ENCODE peak calls at places on chromosomes 12 and 14, in seven cellular contexts. One of them, this sample, is unnamed.

GRCh38 chr12:123532021-123532420 is 1.5 kb downstream of the RILPL1 start:
- DNase-seq in GM23338: no peak
- DNase-seq in OCI-LY7: peak; percentile 65
- DNase-seq in MM.1S: peak; percentile 23
- DNase-seq in PC-3: no peak
- DNase-seq in HCT116: no peak
- DNase-seq in GM23248: peak; percentile 43
- DNase-seq in this sample: no peak

GRCh38 chr12:89309452-89309802 is 42.9 kb downstream of the DUSP6 start:
- DNase-seq in GM23338: no peak
- DNase-seq in OCI-LY7: no peak
- DNase-seq in MM.1S: no peak
- DNase-seq in PC-3: no peak
- DNase-seq in HCT116: no peak
- DNase-seq in GM23248: no peak
- DNase-seq in this sample: no peak

GRCh38 chr12:91778091-91778819 is 367.4 kb downstream of the BTG1 start:
- DNase-seq in GM23338: no peak
- DNase-seq in OCI-LY7: peak; percentile 6
- DNase-seq in MM.1S: peak; percentile 66
- DNase-seq in PC-3: no peak
- DNase-seq in HCT116: peak; percentile 26
- DNase-seq in GM23248: peak; percentile 20
- DNase-seq in this sample: no peak

GRCh38 chr14:99505089-99505488 is 23.9 kb downstream of the CCNK start:
- DNase-seq in GM23338: no peak
- DNase-seq in OCI-LY7: no peak
- DNase-seq in MM.1S: no peak
- DNase-seq in PC-3: no peak
- DNase-seq in HCT116: no peak
- DNase-seq in GM23248: no peak
- DNase-seq in this sample: no peak

GRCh38 chr12:107415066-107415465 is 270.5 kb upstream of the PWP1 start:
- DNase-seq in GM23338: no peak
- DNase-seq in OCI-LY7: no peak
- DNase-seq in MM.1S: no peak
- DNase-seq in PC-3: peak; percentile 83
- DNase-seq in HCT116: no peak
- DNase-seq in GM23248: peak; percentile 89
- DNase-seq in this sample: no peak

GRCh38 chr14:102949801-102950451 is 27.5 kb downstream of the AMN start:
- DNase-seq in GM23338: no peak
- DNase-seq in OCI-LY7: no peak
- DNase-seq in MM.1S: no peak
- DNase-seq in PC-3: peak; percentile 21
- DNase-seq in HCT116: no peak
- DNase-seq in GM23248: peak; percentile 25
- DNase-seq in this sample: no peak

GRCh38 chr14:62745496-62745895 is 299.8 kb downstream of the KCNH5 start:
- DNase-seq in GM23338: no peak
- DNase-seq in OCI-LY7: no peak
- DNase-seq in MM.1S: no peak
- DNase-seq in PC-3: peak; percentile 9
- DNase-seq in HCT116: no peak
- DNase-seq in GM23248: no peak
- DNase-seq in this sample: no peak

GRCh38 chr12:24480766-24481449 is 468.0 kb downstream of the BCAT1 start:
- DNase-seq in GM23338: no peak
- DNase-seq in OCI-LY7: no peak
- DNase-seq in MM.1S: no peak
- DNase-seq in PC-3: no peak
- DNase-seq in HCT116: no peak
- DNase-seq in GM23248: no peak
- DNase-seq in this sample: no peak

GRCh38 chr12:66160704-66161103 is 9.1 kb downstream of the TMBIM4 start:
- DNase-seq in GM23338: peak; percentile 2
- DNase-seq in OCI-LY7: no peak
- DNase-seq in MM.1S: no peak
- DNase-seq in PC-3: no peak
- DNase-seq in HCT116: no peak
- DNase-seq in GM23248: no peak
- DNase-seq in this sample: no peak

GRCh38 chr12:51886021-51886710 is 1.7 kb upstream of the ANKRD33 start:
- DNase-seq in GM23338: peak; percentile 46
- DNase-seq in OCI-LY7: peak; percentile 73
- DNase-seq in MM.1S: peak; percentile 78
- DNase-seq in PC-3: peak; percentile 83
- DNase-seq in HCT116: no peak
- DNase-seq in GM23248: peak; percentile 97
- DNase-seq in this sample: no peak

GRCh38 chr12:29334911-29335310 is 46.1 kb downstream of the ERGIC2 start:
- DNase-seq in GM23338: no peak
- DNase-seq in OCI-LY7: no peak
- DNase-seq in MM.1S: no peak
- DNase-seq in PC-3: no peak
- DNase-seq in HCT116: no peak
- DNase-seq in GM23248: peak; percentile 27
- DNase-seq in this sample: no peak

GRCh38 chr12:21521541-21521940 is 4.6 kb upstream of the SPX start:
- DNase-seq in GM23338: no peak
- DNase-seq in OCI-LY7: no peak
- DNase-seq in MM.1S: no peak
- DNase-seq in PC-3: no peak
- DNase-seq in HCT116: no peak
- DNase-seq in GM23248: no peak
- DNase-seq in this sample: no peak

GRCh38 chr14:93430889-93431670 is at the start of gene UNC79:
- DNase-seq in GM23338: peak; percentile 86
- DNase-seq in OCI-LY7: no peak
- DNase-seq in MM.1S: no peak
- DNase-seq in PC-3: no peak
- DNase-seq in HCT116: no peak
- DNase-seq in GM23248: peak; percentile 40
- DNase-seq in this sample: peak; percentile 80

GRCh38 chr14:68199465-68200145 is 380.0 kb downstream of the RAD51B start:
- DNase-seq in GM23338: peak; percentile 60
- DNase-seq in OCI-LY7: no peak
- DNase-seq in MM.1S: no peak
- DNase-seq in PC-3: no peak
- DNase-seq in HCT116: no peak
- DNase-seq in GM23248: no peak
- DNase-seq in this sample: no peak

GRCh38 chr12:27898022-27898421 is 74.5 kb downstream of the PTHLH start:
- DNase-seq in GM23338: no peak
- DNase-seq in OCI-LY7: no peak
- DNase-seq in MM.1S: no peak
- DNase-seq in PC-3: no peak
- DNase-seq in HCT116: no peak
- DNase-seq in GM23248: peak; percentile 34
- DNase-seq in this sample: no peak

GRCh38 chr12:68031881-68032739 is 42.9 kb downstream of the IFNG-AS1 start:
- DNase-seq in GM23338: no peak
- DNase-seq in OCI-LY7: no peak
- DNase-seq in MM.1S: no peak
- DNase-seq in PC-3: no peak
- DNase-seq in HCT116: no peak
- DNase-seq in GM23248: no peak
- DNase-seq in this sample: no peak

GRCh38 chr12:64706366-64706765 is 52.8 kb downstream of the GNS start:
- DNase-seq in GM23338: no peak
- DNase-seq in OCI-LY7: no peak
- DNase-seq in MM.1S: no peak
- DNase-seq in PC-3: no peak
- DNase-seq in HCT116: no peak
- DNase-seq in GM23248: no peak
- DNase-seq in this sample: peak; percentile 27

GRCh38 chr12:98955284-98955683 is 310.2 kb downstream of the APAF1 start:
- DNase-seq in GM23338: peak; percentile 86
- DNase-seq in OCI-LY7: peak; percentile 49
- DNase-seq in MM.1S: peak; percentile 54
- DNase-seq in PC-3: peak; percentile 65
- DNase-seq in HCT116: peak; percentile 27
- DNase-seq in GM23248: peak; percentile 25
- DNase-seq in this sample: peak; percentile 18

GRCh38 chr14:87811246-87811645 is 181.7 kb downstream of the GALC start:
- DNase-seq in GM23338: no peak
- DNase-seq in OCI-LY7: no peak
- DNase-seq in MM.1S: no peak
- DNase-seq in PC-3: no peak
- DNase-seq in HCT116: no peak
- DNase-seq in GM23248: no peak
- DNase-seq in this sample: no peak

GRCh38 chr12:10301103-10301502 is 6.6 kb upstream of the KLRD1 start:
- DNase-seq in GM23338: no peak
- DNase-seq in OCI-LY7: no peak
- DNase-seq in MM.1S: no peak
- DNase-seq in PC-3: peak; percentile 38
- DNase-seq in HCT116: no peak
- DNase-seq in GM23248: peak; percentile 9
- DNase-seq in this sample: no peak

GRCh38 chr14:98234208-98234607 is 1037.8 kb downstream of the BCL11B start:
- DNase-seq in GM23338: no peak
- DNase-seq in OCI-LY7: no peak
- DNase-seq in MM.1S: no peak
- DNase-seq in PC-3: peak; percentile 4
- DNase-seq in HCT116: no peak
- DNase-seq in GM23248: peak; percentile 14
- DNase-seq in this sample: no peak

GRCh38 chr14:68363841-68364711 is 428.8 kb downstream of the ZFP36L1 start:
- DNase-seq in GM23338: peak; percentile 85
- DNase-seq in OCI-LY7: no peak
- DNase-seq in MM.1S: no peak
- DNase-seq in PC-3: no peak
- DNase-seq in HCT116: no peak
- DNase-seq in GM23248: peak; percentile 31
- DNase-seq in this sample: no peak

GRCh38 chr12:57216931-57217871 is 607 bp downstream of the NXPH4 start:
- DNase-seq in GM23338: peak; percentile 53
- DNase-seq in OCI-LY7: peak; percentile 18
- DNase-seq in MM.1S: no peak
- DNase-seq in PC-3: peak; percentile 41
- DNase-seq in HCT116: no peak
- DNase-seq in GM23248: peak; percentile 63
- DNase-seq in this sample: peak; percentile 56

GRCh38 chr12:54232790-54233189 is 44.0 kb upstream of the SMUG1 start:
- DNase-seq in GM23338: peak; percentile 81
- DNase-seq in OCI-LY7: no peak
- DNase-seq in MM.1S: no peak
- DNase-seq in PC-3: no peak
- DNase-seq in HCT116: no peak
- DNase-seq in GM23248: peak; percentile 58
- DNase-seq in this sample: no peak

GRCh38 chr14:24068711-24069410 is 2.5 kb upstream of the CPNE6 start:
- DNase-seq in GM23338: no peak
- DNase-seq in OCI-LY7: no peak
- DNase-seq in MM.1S: no peak
- DNase-seq in PC-3: no peak
- DNase-seq in HCT116: no peak
- DNase-seq in GM23248: no peak
- DNase-seq in this sample: no peak

GRCh38 chr14:85466678-85467077 is 63.3 kb upstream of the FLRT2 start:
- DNase-seq in GM23338: no peak
- DNase-seq in OCI-LY7: no peak
- DNase-seq in MM.1S: no peak
- DNase-seq in PC-3: peak; percentile 15
- DNase-seq in HCT116: no peak
- DNase-seq in GM23248: peak; percentile 46
- DNase-seq in this sample: no peak

GRCh38 chr14:72582582-72582981 is 311.3 kb downstream of the DPF3 start:
- DNase-seq in GM23338: no peak
- DNase-seq in OCI-LY7: no peak
- DNase-seq in MM.1S: no peak
- DNase-seq in PC-3: no peak
- DNase-seq in HCT116: no peak
- DNase-seq in GM23248: no peak
- DNase-seq in this sample: no peak

GRCh38 chr12:90460681-90461080 is 494.3 kb downstream of the CCER1 start:
- DNase-seq in GM23338: no peak
- DNase-seq in OCI-LY7: no peak
- DNase-seq in MM.1S: no peak
- DNase-seq in PC-3: no peak
- DNase-seq in HCT116: no peak
- DNase-seq in GM23248: peak; percentile 15
- DNase-seq in this sample: no peak

GRCh38 chr12:79555006-79555925 is 135.5 kb downstream of the PAWR start:
- DNase-seq in GM23338: peak; percentile 44
- DNase-seq in OCI-LY7: peak; percentile 31
- DNase-seq in MM.1S: no peak
- DNase-seq in PC-3: peak; percentile 77
- DNase-seq in HCT116: peak; percentile 26
- DNase-seq in GM23248: peak; percentile 67
- DNase-seq in this sample: peak; percentile 36

GRCh38 chr14:74552623-74553022 is 59.1 kb downstream of the ISCA2 start:
- DNase-seq in GM23338: no peak
- DNase-seq in OCI-LY7: no peak
- DNase-seq in MM.1S: no peak
- DNase-seq in PC-3: no peak
- DNase-seq in HCT116: no peak
- DNase-seq in GM23248: peak; percentile 82
- DNase-seq in this sample: peak; percentile 94
- TF ChIP-seq EZH2phosphoT487 in GM23338: no peak
- TF ChIP-seq EZH2phosphoT487 in OCI-LY7: no peak
- TF ChIP-seq EZH2phosphoT487 in MM.1S: no peak
- TF ChIP-seq EZH2phosphoT487 in PC-3: no peak
- TF ChIP-seq EZH2phosphoT487 in HCT116: no peak
- TF ChIP-seq EZH2phosphoT487 in GM23248: no peak
- TF ChIP-seq EZH2phosphoT487 in this sample: no peak

DNA sequence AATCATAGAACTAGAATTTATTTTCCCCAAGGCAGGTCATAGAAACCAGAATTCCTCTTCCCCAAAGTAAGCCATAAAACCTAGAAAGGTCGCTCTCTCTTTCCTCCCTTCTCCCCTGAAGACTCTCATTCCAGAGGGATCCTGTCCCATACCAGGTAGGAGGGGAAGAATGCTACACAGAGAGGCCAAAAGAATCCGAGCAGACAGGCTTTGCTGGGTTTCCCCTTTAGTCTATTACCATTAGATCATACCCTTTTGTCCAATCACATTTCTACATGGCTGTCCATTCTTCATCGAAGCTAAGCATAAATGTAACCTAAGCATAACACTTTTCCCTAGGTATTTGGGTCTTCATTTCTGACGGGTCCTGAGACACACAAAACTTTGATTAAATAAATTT is 204.5 kb downstream of the SPTSSA start:
- DNase-seq in GM23338: no peak
- DNase-seq in OCI-LY7: no peak
- DNase-seq in MM.1S: no peak
- DNase-seq in PC-3: peak; percentile 52
- DNase-seq in HCT116: no peak
- DNase-seq in GM23248: no peak
- DNase-seq in this sample: no peak
- TF ChIP-seq EZH2phosphoT487 in GM23338: no peak
- TF ChIP-seq EZH2phosphoT487 in OCI-LY7: no peak
- TF ChIP-seq EZH2phosphoT487 in MM.1S: no peak
- TF ChIP-seq EZH2phosphoT487 in PC-3: no peak
- TF ChIP-seq EZH2phosphoT487 in HCT116: no peak
- TF ChIP-seq EZH2phosphoT487 in GM23248: no peak
- TF ChIP-seq EZH2phosphoT487 in this sample: no peak

GRCh38 chr14:58533417-58533816 is 104.3 kb upstream of the DACT1 start:
- DNase-seq in GM23338: no peak
- DNase-seq in OCI-LY7: no peak
- DNase-seq in MM.1S: no peak
- DNase-seq in PC-3: no peak
- DNase-seq in HCT116: no peak
- DNase-seq in GM23248: peak; percentile 1
- DNase-seq in this sample: peak; percentile 63
- TF ChIP-seq EZH2phosphoT487 in GM23338: no peak
- TF ChIP-seq EZH2phosphoT487 in OCI-LY7: no peak
- TF ChIP-seq EZH2phosphoT487 in MM.1S: no peak
- TF ChIP-seq EZH2phosphoT487 in PC-3: no peak
- TF ChIP-seq EZH2phosphoT487 in HCT116: no peak
- TF ChIP-seq EZH2phosphoT487 in GM23248: no peak
- TF ChIP-seq EZH2phosphoT487 in this sample: no peak

GRCh38 chr14:38490273-38490672 is 234.4 kb upstream of the CLEC14A start:
- DNase-seq in GM23338: no peak
- DNase-seq in OCI-LY7: no peak
- DNase-seq in MM.1S: no peak
- DNase-seq in PC-3: no peak
- DNase-seq in HCT116: no peak
- DNase-seq in GM23248: no peak
- DNase-seq in this sample: no peak
- TF ChIP-seq EZH2phosphoT487 in GM23338: no peak
- TF ChIP-seq EZH2phosphoT487 in OCI-LY7: no peak
- TF ChIP-seq EZH2phosphoT487 in MM.1S: no peak
- TF ChIP-seq EZH2phosphoT487 in PC-3: no peak
- TF ChIP-seq EZH2phosphoT487 in HCT116: no peak
- TF ChIP-seq EZH2phosphoT487 in GM23248: no peak
- TF ChIP-seq EZH2phosphoT487 in this sample: no peak

This sample was measured in SK-N-SH.